ENCODE peak calls at places on chromosomes 11 and 22, in nine cellular contexts. One of them, this sample, is unnamed.
A peak's percentile ranks its signal among the peaks of the same experiment; 100 is the strongest.

GRCh38 chr11:112724194-112724790 is 236.9 kb upstream of the NCAM1 start:
- DNase-seq in GM23248: no peak
- DNase-seq in HCT116: no peak
- DNase-seq in neural progenitor cell: no peak
- DNase-seq in GM23338: no peak
- DNase-seq in MM.1S: no peak
- DNase-seq in hepatocyte: no peak
- DNase-seq in OCI-LY7: no peak
- DNase-seq in SK-N-SH: peak; percentile 39
- DNase-seq in this sample: no peak

GRCh38 chr11:70901951-70902521 is 350.3 kb downstream of the SHANK2 start:
- DNase-seq in GM23248: peak; percentile 13
- DNase-seq in HCT116: no peak
- DNase-seq in neural progenitor cell: no peak
- DNase-seq in GM23338: no peak
- DNase-seq in MM.1S: no peak
- DNase-seq in hepatocyte: no peak
- DNase-seq in OCI-LY7: no peak
- DNase-seq in SK-N-SH: no peak
- DNase-seq in this sample: no peak

GRCh38 chr22:28413612-28414011 is 266.0 kb downstream of the TTC28 start:
- DNase-seq in GM23248: no peak
- DNase-seq in HCT116: no peak
- DNase-seq in neural progenitor cell: no peak
- DNase-seq in GM23338: no peak
- DNase-seq in MM.1S: no peak
- DNase-seq in hepatocyte: no peak
- DNase-seq in OCI-LY7: no peak
- DNase-seq in SK-N-SH: no peak
- DNase-seq in this sample: no peak

GRCh38 chr11:57458410-57459111 is 1.8 kb upstream of the RTN4RL2 start:
- DNase-seq in GM23248: peak; percentile 58
- DNase-seq in HCT116: no peak
- DNase-seq in neural progenitor cell: peak; percentile 70
- DNase-seq in GM23338: peak; percentile 79
- DNase-seq in MM.1S: no peak
- DNase-seq in hepatocyte: peak; percentile 67
- DNase-seq in OCI-LY7: peak; percentile 33
- DNase-seq in SK-N-SH: peak; percentile 84
- DNase-seq in this sample: peak; percentile 60

GRCh38 chr22:22076937-22077703 is 94.5 kb upstream of the TOP3B start:
- DNase-seq in GM23248: peak; percentile 18
- DNase-seq in HCT116: no peak
- DNase-seq in neural progenitor cell: no peak
- DNase-seq in GM23338: no peak
- DNase-seq in MM.1S: no peak
- DNase-seq in hepatocyte: no peak
- DNase-seq in OCI-LY7: no peak
- DNase-seq in SK-N-SH: peak; percentile 36
- DNase-seq in this sample: peak; percentile 38

GRCh38 chr11:19511413-19512183 is 201.0 kb upstream of the NAV2 start:
- DNase-seq in GM23248: no peak
- DNase-seq in HCT116: no peak
- DNase-seq in neural progenitor cell: no peak
- DNase-seq in GM23338: no peak
- DNase-seq in MM.1S: no peak
- DNase-seq in hepatocyte: no peak
- DNase-seq in OCI-LY7: no peak
- DNase-seq in SK-N-SH: no peak
- DNase-seq in this sample: no peak

GRCh38 chr11:12282676-12283075 is 94.7 kb upstream of the PARVA start:
- DNase-seq in GM23248: no peak
- DNase-seq in HCT116: no peak
- DNase-seq in neural progenitor cell: no peak
- DNase-seq in GM23338: no peak
- DNase-seq in MM.1S: no peak
- DNase-seq in hepatocyte: no peak
- DNase-seq in OCI-LY7: no peak
- DNase-seq in SK-N-SH: no peak
- DNase-seq in this sample: no peak

GRCh38 chr11:94737171-94737611 is 31.0 kb upstream of the AMOTL1 start:
- DNase-seq in GM23248: peak; percentile 44
- DNase-seq in HCT116: no peak
- DNase-seq in neural progenitor cell: no peak
- DNase-seq in GM23338: no peak
- DNase-seq in MM.1S: no peak
- DNase-seq in hepatocyte: no peak
- DNase-seq in OCI-LY7: no peak
- DNase-seq in SK-N-SH: no peak
- DNase-seq in this sample: peak; percentile 97

GRCh38 chr11:27445625-27446024 is 27.0 kb downstream of the LGR4 start:
- DNase-seq in GM23248: no peak
- DNase-seq in HCT116: no peak
- DNase-seq in neural progenitor cell: no peak
- DNase-seq in GM23338: peak; percentile 33
- DNase-seq in MM.1S: no peak
- DNase-seq in hepatocyte: no peak
- DNase-seq in OCI-LY7: no peak
- DNase-seq in SK-N-SH: no peak
- DNase-seq in this sample: no peak

GRCh38 chr11:35992551-35992950 is 48.7 kb downstream of the LDLRAD3 start:
- DNase-seq in GM23248: no peak
- DNase-seq in HCT116: no peak
- DNase-seq in neural progenitor cell: no peak
- DNase-seq in GM23338: no peak
- DNase-seq in MM.1S: no peak
- DNase-seq in hepatocyte: no peak
- DNase-seq in OCI-LY7: no peak
- DNase-seq in SK-N-SH: no peak
- DNase-seq in this sample: peak; percentile 28

GRCh38 chr11:67613960-67614715 is 7.4 kb downstream of the NDUFV1 start:
- DNase-seq in GM23248: peak; percentile 64
- DNase-seq in HCT116: peak; percentile 15
- DNase-seq in neural progenitor cell: peak; percentile 87
- DNase-seq in GM23338: peak; percentile 87
- DNase-seq in MM.1S: peak; percentile 93
- DNase-seq in hepatocyte: peak; percentile 74
- DNase-seq in OCI-LY7: peak; percentile 97
- DNase-seq in SK-N-SH: peak; percentile 84
- DNase-seq in this sample: peak; percentile 53
- H3K4me2 ChIP-seq in GM23248: peak overlapping the region; percentile 43
- H3K4me2 ChIP-seq in HCT116: peak overlapping the region; percentile 48
- H3K4me2 ChIP-seq in neural progenitor cell: peak overlapping the region; percentile 48
- H3K4me2 ChIP-seq in GM23338: peak overlapping the region; percentile 65
- H3K4me2 ChIP-seq in MM.1S: peak overlapping the region; percentile 85
- H3K4me2 ChIP-seq in hepatocyte: peak overlapping the region; percentile 70
- H3K4me2 ChIP-seq in OCI-LY7: peak overlapping the region; percentile 78
- H3K4me2 ChIP-seq in SK-N-SH: no peak overlapping the region
- H3K4me2 ChIP-seq in this sample: no peak overlapping the region

DNA sequence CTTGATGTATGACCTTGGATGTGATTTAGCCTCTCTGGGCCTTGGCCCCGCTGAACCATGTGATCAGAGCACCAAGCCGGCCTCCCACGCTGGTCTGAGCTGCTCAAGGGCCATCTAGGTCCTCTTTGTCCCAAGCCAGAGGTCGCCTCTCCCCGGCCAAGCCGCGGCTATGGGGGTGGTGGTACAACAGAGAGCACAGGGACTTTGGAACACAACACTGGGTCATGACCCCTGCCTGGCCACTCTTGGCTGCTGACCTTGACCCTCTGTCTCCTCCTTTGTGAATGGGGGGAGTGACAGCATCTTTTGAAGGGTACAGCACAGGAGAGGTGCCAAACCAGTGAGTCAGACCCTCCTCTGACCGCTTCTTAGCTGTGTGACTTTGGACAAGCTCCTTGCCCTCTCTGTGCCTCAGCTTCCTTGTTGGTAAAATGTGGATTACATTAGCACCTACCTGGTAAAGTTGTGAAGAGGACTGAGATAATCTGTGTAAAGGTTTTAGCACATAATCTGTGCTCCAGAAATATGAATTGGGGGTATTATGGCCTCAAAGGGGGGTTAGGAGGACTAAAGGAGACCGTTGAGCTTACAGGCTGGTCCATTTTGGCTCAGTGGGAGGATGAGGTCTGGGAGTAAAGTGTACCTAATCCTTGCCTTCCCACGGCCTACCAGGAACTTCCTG is 4.7 kb downstream of the SCYL1 start:
- DNase-seq in GM23248: no peak
- DNase-seq in HCT116: no peak
- DNase-seq in neural progenitor cell: no peak
- DNase-seq in GM23338: no peak
- DNase-seq in MM.1S: no peak
- DNase-seq in hepatocyte: no peak
- DNase-seq in OCI-LY7: no peak
- DNase-seq in SK-N-SH: peak; percentile 4
- DNase-seq in this sample: no peak
- H3K27ac ChIP-seq in GM23248: no peak overlapping the region
- H3K27ac ChIP-seq in HCT116: no peak overlapping the region
- H3K27ac ChIP-seq in neural progenitor cell: no peak overlapping the region
- H3K27ac ChIP-seq in GM23338: no peak overlapping the region
- H3K27ac ChIP-seq in MM.1S: no peak overlapping the region
- H3K27ac ChIP-seq in hepatocyte: no peak overlapping the region
- H3K27ac ChIP-seq in OCI-LY7: no peak overlapping the region
- H3K27ac ChIP-seq in SK-N-SH: no peak overlapping the region
- H3K27ac ChIP-seq in this sample: no peak overlapping the region

DNA sequence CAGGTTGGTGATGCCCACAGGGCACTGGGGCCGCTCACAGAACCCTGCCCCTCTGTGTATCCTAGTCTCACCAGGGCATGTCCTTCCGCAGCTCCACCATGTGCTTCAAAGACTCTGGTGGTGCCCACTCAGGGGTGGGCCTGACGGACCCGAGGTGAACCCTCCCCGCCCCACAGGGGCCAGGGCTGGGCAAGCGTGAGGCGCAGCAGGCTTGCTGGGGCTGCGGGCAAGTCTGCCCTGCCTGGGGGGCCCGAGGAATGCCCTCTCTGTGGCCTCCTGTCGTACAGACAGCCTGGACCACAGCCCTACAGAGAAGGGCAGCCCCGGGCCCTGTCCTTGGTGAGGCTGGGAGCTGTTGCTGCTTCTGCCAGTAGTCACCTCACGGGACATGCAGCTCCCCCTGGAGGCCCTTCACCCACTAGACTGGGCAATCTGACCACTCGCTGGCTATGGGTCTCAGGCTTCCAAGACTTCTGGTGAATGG is 40.2 kb downstream of the TBX1 start:
- DNase-seq in GM23248: peak; percentile 60
- DNase-seq in HCT116: no peak
- DNase-seq in neural progenitor cell: peak; percentile 58
- DNase-seq in GM23338: peak; percentile 63
- DNase-seq in MM.1S: no peak
- DNase-seq in hepatocyte: no peak
- DNase-seq in OCI-LY7: no peak
- DNase-seq in SK-N-SH: peak; percentile 61
- DNase-seq in this sample: no peak
- TF ChIP-seq EZH2phosphoT487 in GM23248: no peak
- TF ChIP-seq EZH2phosphoT487 in HCT116: no peak
- TF ChIP-seq EZH2phosphoT487 in neural progenitor cell: no peak
- TF ChIP-seq EZH2phosphoT487 in GM23338: no peak
- TF ChIP-seq EZH2phosphoT487 in MM.1S: no peak
- TF ChIP-seq EZH2phosphoT487 in hepatocyte: no peak
- TF ChIP-seq EZH2phosphoT487 in OCI-LY7: no peak
- TF ChIP-seq EZH2phosphoT487 in SK-N-SH: no peak
- TF ChIP-seq EZH2phosphoT487 in this sample: no peak

GRCh38 chr22:37320726-37321286 is 38.5 kb downstream of the CYTH4 start:
- DNase-seq in GM23248: no peak
- DNase-seq in HCT116: no peak
- DNase-seq in neural progenitor cell: peak; percentile 40
- DNase-seq in GM23338: no peak
- DNase-seq in MM.1S: no peak
- DNase-seq in hepatocyte: no peak
- DNase-seq in OCI-LY7: no peak
- DNase-seq in SK-N-SH: no peak
- DNase-seq in this sample: no peak
- H3K4me2 ChIP-seq in GM23248: no peak overlapping the region
- H3K4me2 ChIP-seq in HCT116: peak overlapping the region; percentile 22
- H3K4me2 ChIP-seq in neural progenitor cell: peak overlapping the region; percentile 48
- H3K4me2 ChIP-seq in GM23338: no peak overlapping the region
- H3K4me2 ChIP-seq in MM.1S: no peak overlapping the region
- H3K4me2 ChIP-seq in hepatocyte: no peak overlapping the region
- H3K4me2 ChIP-seq in OCI-LY7: no peak overlapping the region
- H3K4me2 ChIP-seq in SK-N-SH: no peak overlapping the region
- H3K4me2 ChIP-seq in this sample: no peak overlapping the region

DNA sequence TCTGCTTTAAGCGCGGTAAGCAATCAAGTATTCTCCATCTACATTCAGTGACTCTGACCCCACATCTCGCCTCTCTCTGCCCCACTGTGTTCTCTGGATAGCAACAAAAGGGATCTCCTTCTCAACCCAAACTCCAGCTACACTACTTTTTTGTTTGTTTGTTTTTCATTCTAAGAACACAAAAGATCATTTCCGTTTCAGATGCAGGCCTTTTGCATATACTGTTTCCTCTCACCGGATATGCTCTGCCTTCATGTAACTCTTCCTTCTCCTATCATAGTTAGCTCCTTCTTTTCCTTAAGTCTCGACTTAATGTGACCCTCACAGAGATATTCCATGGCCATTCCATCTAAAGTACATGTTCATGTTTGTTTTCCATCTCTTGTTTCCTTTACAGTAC is 179.8 kb upstream of the MTMR2 start:
- DNase-seq in GM23248: no peak
- DNase-seq in HCT116: no peak
- DNase-seq in neural progenitor cell: no peak
- DNase-seq in GM23338: no peak
- DNase-seq in MM.1S: no peak
- DNase-seq in hepatocyte: no peak
- DNase-seq in OCI-LY7: no peak
- DNase-seq in SK-N-SH: no peak
- DNase-seq in this sample: no peak
- H3K27ac ChIP-seq in GM23248: peak overlapping the region; percentile 76
- H3K27ac ChIP-seq in HCT116: no peak overlapping the region
- H3K27ac ChIP-seq in neural progenitor cell: no peak overlapping the region
- H3K27ac ChIP-seq in GM23338: no peak overlapping the region
- H3K27ac ChIP-seq in MM.1S: no peak overlapping the region
- H3K27ac ChIP-seq in hepatocyte: no peak overlapping the region
- H3K27ac ChIP-seq in OCI-LY7: no peak overlapping the region
- H3K27ac ChIP-seq in SK-N-SH: peak overlapping the region; percentile 97
- H3K27ac ChIP-seq in this sample: no peak overlapping the region

GRCh38 chr11:73651252-73651651 is 4.9 kb downstream of the PLEKHB1 start:
- DNase-seq in GM23248: no peak
- DNase-seq in HCT116: no peak
- DNase-seq in neural progenitor cell: no peak
- DNase-seq in GM23338: no peak
- DNase-seq in MM.1S: no peak
- DNase-seq in hepatocyte: no peak
- DNase-seq in OCI-LY7: no peak
- DNase-seq in SK-N-SH: no peak
- DNase-seq in this sample: no peak
- TF ChIP-seq EZH2phosphoT487 in GM23248: no peak
- TF ChIP-seq EZH2phosphoT487 in HCT116: no peak
- TF ChIP-seq EZH2phosphoT487 in neural progenitor cell: no peak
- TF ChIP-seq EZH2phosphoT487 in GM23338: no peak
- TF ChIP-seq EZH2phosphoT487 in MM.1S: no peak
- TF ChIP-seq EZH2phosphoT487 in hepatocyte: no peak
- TF ChIP-seq EZH2phosphoT487 in OCI-LY7: no peak
- TF ChIP-seq EZH2phosphoT487 in SK-N-SH: no peak
- TF ChIP-seq EZH2phosphoT487 in this sample: no peak

This sample was measured in PC-3.